ENCODE peak calls at places on chromosomes 1 and 21, in six cellular contexts. E is HFF-Myc, Z is coronary artery, F is B cell, Y is sigmoid colon, N is astrocyte. B is an unnamed sample.
A peak's percentile ranks its signal among the peaks of the same experiment; 100 is the strongest.

GRCh38 chr1:152954436-152954835 is 7.4 kb downstream of the SPRR5 start:
- DNase-seq in E (no peak), Z (no peak), F (no peak), Y (no peak), N (no peak), B (no peak)

GRCh38 chr21:31316488-31317169 is 27.4 kb downstream of the TIAM1 start:
- DNase-seq in E (no peak), Z (no peak), F (no peak), Y (no peak), N (peak; percentile 68), B (no peak)

GRCh38 chr1:76862447-76862846 is 4.8 kb upstream of the ST6GALNAC5 start:
- DNase-seq in E (no peak), Z (no peak), F (no peak), Y (no peak), N (peak; percentile 88), B (peak; percentile 62)

GRCh38 chr1:95716550-95716949 is 482.5 kb downstream of the RWDD3 start:
- DNase-seq in E (no peak), Z (no peak), F (no peak), Y (no peak), N (no peak), B (no peak)

GRCh38 chr1:44228218-44228617 is 14.9 kb downstream of the DMAP1 start:
- DNase-seq in E (no peak), Z (no peak), F (no peak), Y (no peak), N (no peak), B (no peak)

GRCh38 chr1:185966487-185966886 is 232.3 kb downstream of the HMCN1 start:
- DNase-seq in E (no peak), Z (no peak), F (no peak), Y (no peak), N (no peak), B (no peak)

GRCh38 chr1:96579639-96580038 is 141.9 kb upstream of the PTBP2 start:
- DNase-seq in E (no peak), Z (no peak), F (no peak), Y (no peak), N (no peak), B (no peak)

GRCh38 chr1:76933847-76934657 is 66.8 kb downstream of the ST6GALNAC5 start:
- DNase-seq in E (no peak), Z (no peak), F (no peak), Y (no peak), N (no peak), B (no peak)

GRCh38 chr1:43750083-43750482 is 42.7 kb downstream of the ST3GAL3 start:
- DNase-seq in E (no peak), Z (no peak), F (no peak), Y (no peak), N (no peak), B (no peak)

GRCh38 chr1:243291287-243291686 is 35.4 kb downstream of the SDCCAG8 start:
- DNase-seq in E (no peak), Z (no peak), F (no peak), Y (no peak), N (no peak), B (no peak)

GRCh38 chr1:84712288-84712874 is 22.1 kb upstream of the SSX2IP start:
- DNase-seq in E (no peak), Z (no peak), F (no peak), Y (no peak), N (peak; percentile 83), B (no peak)

GRCh38 chr1:213985181-213986019 is 2.4 kb upstream of the PROX1 start:
- DNase-seq in E (no peak), Z (no peak), F (no peak), Y (no peak), N (no peak), B (no peak)

GRCh38 chr1:32336963-32337675 is 1.1 kb upstream of the MARCKSL1 start:
- DNase-seq in E (no peak), Z (no peak), F (peak; percentile 76), Y (no peak), N (peak; percentile 32), B (no peak)

GRCh38 chr1:180603850-180604226 is 28.0 kb upstream of the XPR1 start:
- DNase-seq in E (no peak), Z (no peak), F (no peak), Y (no peak), N (no peak), B (no peak)

GRCh38 chr21:32475162-32475812 is 62.8 kb downstream of the EVA1C start:
- DNase-seq in E (peak; percentile 15), Z (no peak), F (no peak), Y (no peak), N (peak; percentile 73), B (no peak)

GRCh38 chr1:65247419-65248359 is 61.7 kb upstream of the DNAJC6 start:
- DNase-seq in E (peak; percentile 53), Z (no peak), F (no peak), Y (no peak), N (peak; percentile 50), B (peak; percentile 54)

GRCh38 chr1:186286615-186287317 is 88.3 kb downstream of the TPR start:
- DNase-seq in E (peak; percentile 61), Z (no peak), F (no peak), Y (no peak), N (peak; percentile 4), B (no peak)

GRCh38 chr21:25331286-25331685 is 276.0 kb downstream of the MRPL39 start:
- DNase-seq in E (no peak), Z (no peak), F (no peak), Y (no peak), N (no peak), B (no peak)

GRCh38 chr1:229886636-229887035 is 180.4 kb upstream of the GALNT2 start:
- DNase-seq in E (no peak), Z (no peak), F (no peak), Y (no peak), N (no peak), B (no peak)

GRCh38 chr1:18234790-18235242 is 127.2 kb downstream of the IGSF21 start:
- DNase-seq in E (peak; percentile 10), Z (no peak), F (no peak), Y (no peak), N (no peak), B (no peak)

GRCh38 chr1:45891087-45891486 is 87.7 kb downstream of the MAST2 start:
- DNase-seq in E (no peak), Z (no peak), F (no peak), Y (no peak), N (no peak), B (no peak)

GRCh38 chr1:46686255-46686654 is 14.6 kb downstream of the TEX38 start:
- DNase-seq in E (no peak), Z (no peak), F (no peak), Y (no peak), N (no peak), B (no peak)

GRCh38 chr1:88608139-88608943 is 75.7 kb upstream of the PKN2 start:
- DNase-seq in E (peak; percentile 17), Z (no peak), F (no peak), Y (no peak), N (peak; percentile 5), B (no peak)

GRCh38 chr1:212147581-212148033 is 112.1 kb downstream of the DTL start:
- DNase-seq in E (no peak), Z (no peak), F (no peak), Y (no peak), N (no peak), B (no peak)

GRCh38 chr1:152466217-152466616 is 44.4 kb upstream of the LCE5A start:
- DNase-seq in E (no peak), Z (no peak), F (no peak), Y (no peak), N (no peak), B (no peak)

GRCh38 chr1:80384037-80384830 is 1377.7 kb upstream of the ADGRL4 start:
- DNase-seq in E (no peak), Z (no peak), F (no peak), Y (no peak), N (peak; percentile 18), B (no peak)

GRCh38 chr1:193237381-193237978 is 51.1 kb upstream of the B3GALT2 start:
- DNase-seq in E (no peak), Z (no peak), F (no peak), Y (no peak), N (no peak), B (no peak)

GRCh38 chr1:92601044-92601443 is 114.3 kb upstream of the GFI1 start:
- DNase-seq in E (peak; percentile 17), Z (no peak), F (no peak), Y (no peak), N (no peak), B (no peak)

GRCh38 chr1:92599184-92599583 is 112.5 kb upstream of the GFI1 start:
- DNase-seq in E (no peak), Z (no peak), F (no peak), Y (no peak), N (peak; percentile 13), B (no peak)
- TF ChIP-seq CTCF in E (no peak), Z (no peak), F (peak; percentile 39), Y (no peak), N (peak; percentile 33), B (peak; percentile 36)

DNA sequence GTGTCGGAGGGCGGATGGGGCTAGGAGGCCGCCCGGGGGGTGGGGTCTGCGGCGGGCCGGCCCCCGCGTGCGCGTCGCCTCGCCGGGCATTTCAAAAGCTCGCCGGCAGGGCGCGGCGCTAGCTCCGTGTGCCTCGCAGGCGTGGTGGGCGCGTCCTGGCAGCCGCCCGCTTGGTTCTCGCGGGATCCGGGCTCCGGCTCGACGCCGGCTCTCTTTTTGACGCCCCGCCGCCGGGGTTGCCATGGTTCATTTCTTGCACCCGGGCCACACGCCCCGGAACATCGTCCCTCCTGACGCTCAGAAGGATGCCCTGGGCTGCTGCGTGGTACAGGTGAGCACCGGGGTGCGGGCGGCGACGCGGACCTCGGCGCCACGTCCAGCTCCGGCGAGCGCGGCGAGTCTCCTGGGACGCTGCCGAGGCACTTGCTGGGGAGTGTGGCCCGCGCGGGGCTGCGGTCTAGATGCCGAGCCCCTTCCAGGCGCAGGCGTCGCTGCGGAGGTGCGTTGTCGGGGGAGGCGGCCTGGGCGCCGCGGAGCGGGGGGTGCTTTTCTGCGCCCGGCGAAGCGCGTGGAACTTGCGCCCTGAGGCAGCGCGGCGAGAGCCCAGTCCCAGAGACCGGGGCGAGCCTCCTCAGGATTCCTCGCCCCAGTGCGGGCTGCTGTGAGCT is at the start of gene ZYG11A:
- DNase-seq in E (peak; percentile 21), Z (no peak), F (peak; percentile 83), Y (no peak), N (peak; percentile 67), B (peak; percentile 44)
- TF ChIP-seq CTCF in E (no peak), Z (no peak), F (peak; percentile 43), Y (no peak), N (no peak), B (peak; percentile 11)

GRCh38 chr1:178238722-178239510 is 145.0 kb downstream of the RASAL2 start:
- DNase-seq in E (peak; percentile 85), Z (no peak), F (no peak), Y (no peak), N (peak; percentile 100), B (peak; percentile 99)

GRCh38 chr1:178241057-178241456 is 147.2 kb downstream of the RASAL2 start:
- DNase-seq in E (no peak), Z (no peak), F (no peak), Y (no peak), N (peak; percentile 66), B (no peak)

GRCh38 chr1:178243890-178244289 is 150.0 kb downstream of the RASAL2 start:
- DNase-seq in E (no peak), Z (no peak), F (no peak), Y (no peak), N (no peak), B (no peak)

GRCh38 chr1:178241837-178242236 is 147.9 kb downstream of the RASAL2 start:
- DNase-seq in E (no peak), Z (no peak), F (no peak), Y (no peak), N (no peak), B (no peak)

GRCh38 chr1:178243119-178243518 is 149.2 kb downstream of the RASAL2 start:
- DNase-seq in E (no peak), Z (no peak), F (no peak), Y (no peak), N (no peak), B (no peak)
- TF ChIP-seq CTCF in E (no peak), Z (no peak), F (no peak), Y (no peak), N (no peak), B (no peak)

GRCh38 chr1:53725238-53725689 is 13.7 kb downstream of the GLIS1 start:
- DNase-seq in E (no peak), Z (peak; percentile 59), F (no peak), Y (no peak), N (peak; percentile 79), B (no peak)
- TF ChIP-seq CTCF in E (no peak), Z (no peak), F (no peak), Y (no peak), N (peak; percentile 20), B (no peak)

B was measured in kidney epithelial cell.